ENCODE peak calls at places on chromosome 20, in four cellular contexts. One of them, this sample, is unnamed. For H3K36me3, the result is how much of the 10 kb centered on the place peaks cover.

GRCh38 chr20:63230800-63231268 is 4.9 kb upstream of the BIRC7 start:
- DNase-seq in CD4-positive, alpha-beta memory T cell: no peak
- DNase-seq in CD8-positive, alpha-beta memory T cell: no peak
- DNase-seq in heart right ventricle: peak
- DNase-seq in this sample: no peak

GRCh38 chr20:8361008-8361652 is 229.1 kb downstream of the PLCB1 start:
- DNase-seq in CD4-positive, alpha-beta memory T cell: no peak
- DNase-seq in CD8-positive, alpha-beta memory T cell: no peak
- DNase-seq in heart right ventricle: no peak
- DNase-seq in this sample: no peak

GRCh38 chr20:20452254-20452676 is 84.4 kb downstream of the INSM1 start:
- DNase-seq in CD4-positive, alpha-beta memory T cell: peak
- DNase-seq in CD8-positive, alpha-beta memory T cell: peak
- DNase-seq in heart right ventricle: peak
- DNase-seq in this sample: no peak

GRCh38 chr20:54123587-54124180 is 50.1 kb downstream of the CYP24A1 start:
- DNase-seq in CD4-positive, alpha-beta memory T cell: no peak
- DNase-seq in CD8-positive, alpha-beta memory T cell: no peak
- DNase-seq in heart right ventricle: no peak
- DNase-seq in this sample: no peak

GRCh38 chr20:4352348-4352747 is 337.0 kb upstream of the RNF24 start:
- DNase-seq in CD4-positive, alpha-beta memory T cell: no peak
- DNase-seq in CD8-positive, alpha-beta memory T cell: no peak
- DNase-seq in heart right ventricle: no peak
- DNase-seq in this sample: no peak

GRCh38 chr20:35511814-35512420 is 17.5 kb downstream of the C20orf173 start:
- DNase-seq in CD4-positive, alpha-beta memory T cell: no peak
- DNase-seq in CD8-positive, alpha-beta memory T cell: no peak
- DNase-seq in heart right ventricle: no peak
- DNase-seq in this sample: peak

GRCh38 chr20:44803383-44803941 is 6.9 kb downstream of the RIMS4 start:
- DNase-seq in CD4-positive, alpha-beta memory T cell: no peak
- DNase-seq in CD8-positive, alpha-beta memory T cell: no peak
- DNase-seq in heart right ventricle: no peak
- DNase-seq in this sample: no peak

GRCh38 chr20:17704589-17705317 is 5.0 kb downstream of the BANF2 start:
- DNase-seq in CD4-positive, alpha-beta memory T cell: no peak
- DNase-seq in CD8-positive, alpha-beta memory T cell: no peak
- DNase-seq in heart right ventricle: no peak
- DNase-seq in this sample: no peak

GRCh38 chr20:43699941-43700565 is 26.7 kb downstream of the GTSF1L start:
- DNase-seq in CD4-positive, alpha-beta memory T cell: no peak
- DNase-seq in CD8-positive, alpha-beta memory T cell: no peak
- DNase-seq in heart right ventricle: no peak
- DNase-seq in this sample: no peak
- H3K36me3 ChIP-seq in CD4-positive, alpha-beta memory T cell: under half
- H3K36me3 ChIP-seq in CD8-positive, alpha-beta memory T cell: under half
- H3K36me3 ChIP-seq in heart right ventricle: under half
- H3K36me3 ChIP-seq in this sample: half or more

GRCh38 chr20:32385541-32385940 is 27.4 kb downstream of the ASXL1 start:
- DNase-seq in CD4-positive, alpha-beta memory T cell: no peak
- DNase-seq in CD8-positive, alpha-beta memory T cell: no peak
- DNase-seq in heart right ventricle: no peak
- DNase-seq in this sample: no peak
- H3K27ac ChIP-seq in CD4-positive, alpha-beta memory T cell: no peak
- H3K27ac ChIP-seq in CD8-positive, alpha-beta memory T cell: no peak
- H3K27ac ChIP-seq in heart right ventricle: no peak
- H3K27ac ChIP-seq in this sample: no peak

DNA sequence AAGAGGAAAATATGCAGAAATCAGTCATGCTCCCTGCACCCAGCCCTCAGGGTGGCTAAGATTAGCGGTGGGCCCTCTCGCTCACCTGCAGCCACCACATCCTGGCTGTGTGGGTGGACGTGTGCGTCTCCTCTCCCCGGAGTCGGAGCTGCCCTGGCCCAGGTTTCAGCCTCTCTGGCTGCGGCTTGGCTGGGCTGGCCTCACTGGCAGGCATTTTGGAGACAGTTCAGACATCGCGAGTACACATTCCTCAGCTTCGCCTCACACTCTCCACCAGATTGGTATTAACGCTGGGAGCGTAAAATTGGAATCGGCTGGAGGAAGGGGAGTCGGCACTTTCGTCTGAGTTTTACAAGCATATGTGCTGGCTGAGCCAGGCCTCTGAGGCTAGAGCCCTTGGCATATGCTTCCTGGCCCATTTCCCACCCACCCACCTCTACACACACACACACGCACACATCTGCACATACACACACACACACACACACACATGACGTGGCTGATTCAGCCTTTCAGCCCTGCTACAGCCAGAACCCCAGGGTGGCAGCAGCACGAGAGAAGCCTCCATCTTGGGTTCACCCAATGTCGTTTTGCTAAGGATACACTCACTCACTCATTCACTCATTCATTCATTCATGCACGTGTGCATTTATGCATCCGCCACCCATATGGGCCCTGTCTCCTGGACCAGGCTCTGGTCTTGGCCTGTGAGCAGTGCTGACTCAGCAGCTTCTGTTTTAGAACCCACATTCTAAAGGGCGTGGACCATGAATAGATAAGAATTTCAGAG is 42.9 kb downstream of the BCAS4 start:
- DNase-seq in CD4-positive, alpha-beta memory T cell: no peak
- DNase-seq in CD8-positive, alpha-beta memory T cell: no peak
- DNase-seq in heart right ventricle: no peak
- DNase-seq in this sample: no peak
- H3K36me3 ChIP-seq in CD4-positive, alpha-beta memory T cell: under half
- H3K36me3 ChIP-seq in CD8-positive, alpha-beta memory T cell: under half
- H3K36me3 ChIP-seq in heart right ventricle: under half
- H3K36me3 ChIP-seq in this sample: under half

GRCh38 chr20:13990465-13990864 is at the start of gene SEL1L2:
- DNase-seq in CD4-positive, alpha-beta memory T cell: no peak
- DNase-seq in CD8-positive, alpha-beta memory T cell: no peak
- DNase-seq in heart right ventricle: no peak
- DNase-seq in this sample: no peak

GRCh38 chr20:13995086-13995665 is at the start of gene MACROD2:
- DNase-seq in CD4-positive, alpha-beta memory T cell: no peak
- DNase-seq in CD8-positive, alpha-beta memory T cell: no peak
- DNase-seq in heart right ventricle: peak
- DNase-seq in this sample: no peak

GRCh38 chr20:13995841-13996240 is 525 bp downstream of the MACROD2 start:
- DNase-seq in CD4-positive, alpha-beta memory T cell: no peak
- DNase-seq in CD8-positive, alpha-beta memory T cell: no peak
- DNase-seq in heart right ventricle: peak
- DNase-seq in this sample: no peak

GRCh38 chr20:13991311-13991710 is 897 bp upstream of the SEL1L2 start:
- DNase-seq in CD4-positive, alpha-beta memory T cell: no peak
- DNase-seq in CD8-positive, alpha-beta memory T cell: no peak
- DNase-seq in heart right ventricle: no peak
- DNase-seq in this sample: no peak

GRCh38 chr20:13996265-13996664 is 949 bp downstream of the MACROD2 start:
- DNase-seq in CD4-positive, alpha-beta memory T cell: no peak
- DNase-seq in CD8-positive, alpha-beta memory T cell: no peak
- DNase-seq in heart right ventricle: no peak
- DNase-seq in this sample: no peak
- H3K27ac ChIP-seq in CD4-positive, alpha-beta memory T cell: no peak
- H3K27ac ChIP-seq in CD8-positive, alpha-beta memory T cell: no peak
- H3K27ac ChIP-seq in heart right ventricle: no peak
- H3K27ac ChIP-seq in this sample: no peak

GRCh38 chr20:24491043-24491756 is 21.8 kb downstream of the SYNDIG1 start:
- DNase-seq in CD4-positive, alpha-beta memory T cell: no peak
- DNase-seq in CD8-positive, alpha-beta memory T cell: no peak
- DNase-seq in heart right ventricle: no peak
- DNase-seq in this sample: no peak
- H3K36me3 ChIP-seq in CD4-positive, alpha-beta memory T cell: under half
- H3K36me3 ChIP-seq in CD8-positive, alpha-beta memory T cell: under half
- H3K36me3 ChIP-seq in heart right ventricle: under half
- H3K36me3 ChIP-seq in this sample: under half

GRCh38 chr20:56348746-56349145 is 10.0 kb upstream of the FAM210B start:
- DNase-seq in CD4-positive, alpha-beta memory T cell: no peak
- DNase-seq in CD8-positive, alpha-beta memory T cell: no peak
- DNase-seq in heart right ventricle: no peak
- DNase-seq in this sample: no peak

GRCh38 chr20:56348306-56348695 is 10.5 kb upstream of the FAM210B start:
- DNase-seq in CD4-positive, alpha-beta memory T cell: no peak
- DNase-seq in CD8-positive, alpha-beta memory T cell: no peak
- DNase-seq in heart right ventricle: no peak
- DNase-seq in this sample: no peak

GRCh38 chr20:56345911-56346310 is 12.9 kb upstream of the FAM210B start:
- DNase-seq in CD4-positive, alpha-beta memory T cell: no peak
- DNase-seq in CD8-positive, alpha-beta memory T cell: no peak
- DNase-seq in heart right ventricle: no peak
- DNase-seq in this sample: no peak

GRCh38 chr20:56350842-56351241 is 7.9 kb upstream of the FAM210B start:
- DNase-seq in CD4-positive, alpha-beta memory T cell: no peak
- DNase-seq in CD8-positive, alpha-beta memory T cell: no peak
- DNase-seq in heart right ventricle: no peak
- DNase-seq in this sample: no peak

DNA sequence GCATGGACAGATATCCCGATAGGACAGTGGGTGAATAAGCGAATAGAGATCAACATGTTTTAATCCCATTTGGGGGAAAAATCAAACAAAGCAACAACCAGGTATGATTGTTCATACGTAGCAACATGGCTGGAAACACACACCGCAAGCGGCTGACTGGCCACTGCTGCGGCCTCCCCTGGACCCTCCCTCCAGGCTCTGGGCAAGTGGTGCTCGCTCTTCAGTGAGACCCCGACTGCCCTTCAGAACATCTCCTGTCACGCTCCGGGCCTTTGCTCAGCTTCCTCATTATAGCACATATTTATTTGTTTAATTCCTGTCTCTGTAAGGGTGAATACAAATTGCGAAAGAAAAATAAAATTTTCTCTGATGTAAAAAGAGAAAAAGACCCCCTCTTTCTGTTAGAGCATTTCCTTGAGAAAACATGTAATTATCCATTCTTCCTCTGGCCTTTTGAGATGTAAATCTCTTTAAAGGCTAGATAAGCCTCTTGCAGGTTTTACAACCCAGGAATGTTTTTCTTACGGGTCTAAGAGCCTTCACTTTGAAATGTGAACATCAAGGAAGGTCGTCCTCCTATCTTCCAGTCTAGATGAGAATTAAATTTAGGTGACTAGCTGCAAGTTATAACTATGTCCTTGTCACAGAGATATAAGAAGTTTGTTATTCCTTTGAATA is 11.0 kb upstream of the FAM210B start:
- DNase-seq in CD4-positive, alpha-beta memory T cell: no peak
- DNase-seq in CD8-positive, alpha-beta memory T cell: no peak
- DNase-seq in heart right ventricle: no peak
- DNase-seq in this sample: no peak
- H3K27ac ChIP-seq in CD4-positive, alpha-beta memory T cell: no peak
- H3K27ac ChIP-seq in CD8-positive, alpha-beta memory T cell: no peak
- H3K27ac ChIP-seq in heart right ventricle: no peak
- H3K27ac ChIP-seq in this sample: no peak